ENCODE peak calls at places on chromosomes 7 and 10, in six cellular contexts. One of them, this sample, is unnamed.

GRCh38 chr7:121832347-121832746 is 40.6 kb upstream of the PTPRZ1 start:
- DNase-seq in IMR-90: no peak
- DNase-seq in fibroblast of mammary gland: no peak
- DNase-seq in NB4: no peak
- DNase-seq in mesothelial cell of epicardium: no peak
- DNase-seq in endothelial cell: no peak
- DNase-seq in this sample: no peak

GRCh38 chr10:84270708-84271107 is 25.9 kb downstream of the RGR start:
- DNase-seq in fibroblast of mammary gland: no peak
- DNase-seq in IMR-90: no peak
- DNase-seq in endothelial cell: no peak
- DNase-seq in NB4: no peak
- DNase-seq in mesothelial cell of epicardium: no peak
- DNase-seq in this sample: no peak

GRCh38 chr7:50953303-50953702 is 170.6 kb upstream of the GRB10 start:
- DNase-seq in fibroblast of mammary gland: peak
- DNase-seq in endothelial cell: no peak
- DNase-seq in mesothelial cell of epicardium: no peak
- DNase-seq in NB4: no peak
- DNase-seq in IMR-90: no peak
- DNase-seq in this sample: no peak

GRCh38 chr7:87574630-87575029 is 26.1 kb downstream of the ABCB1 start:
- DNase-seq in endothelial cell: no peak
- DNase-seq in mesothelial cell of epicardium: no peak
- DNase-seq in NB4: peak
- DNase-seq in IMR-90: peak
- DNase-seq in fibroblast of mammary gland: peak
- DNase-seq in this sample: no peak

GRCh38 chr10:101658910-101659309 is 36.1 kb downstream of the FBXW4 start:
- DNase-seq in IMR-90: no peak
- DNase-seq in endothelial cell: no peak
- DNase-seq in fibroblast of mammary gland: no peak
- DNase-seq in mesothelial cell of epicardium: no peak
- DNase-seq in NB4: no peak
- DNase-seq in this sample: no peak

GRCh38 chr10:613217-613616 is 76.3 kb downstream of the DIP2C start:
- DNase-seq in NB4: no peak
- DNase-seq in mesothelial cell of epicardium: no peak
- DNase-seq in endothelial cell: no peak
- DNase-seq in fibroblast of mammary gland: no peak
- DNase-seq in IMR-90: no peak
- DNase-seq in this sample: no peak

GRCh38 chr7:134891262-134892001 is 94.9 kb upstream of the AGBL3 start:
- DNase-seq in mesothelial cell of epicardium: peak
- DNase-seq in IMR-90: peak
- DNase-seq in fibroblast of mammary gland: peak
- DNase-seq in endothelial cell: peak
- DNase-seq in NB4: no peak
- DNase-seq in this sample: no peak

GRCh38 chr10:79610601-79611191 is at the start of gene SFTPA1:
- DNase-seq in endothelial cell: no peak
- DNase-seq in fibroblast of mammary gland: no peak
- DNase-seq in IMR-90: no peak
- DNase-seq in mesothelial cell of epicardium: no peak
- DNase-seq in NB4: peak
- DNase-seq in this sample: no peak

GRCh38 chr10:16520900-16521299 is 779 bp downstream of the C1QL3 start:
- DNase-seq in NB4: no peak
- DNase-seq in IMR-90: peak
- DNase-seq in mesothelial cell of epicardium: no peak
- DNase-seq in fibroblast of mammary gland: peak
- DNase-seq in endothelial cell: peak
- DNase-seq in this sample: no peak
- TF ChIP-seq CTCF in NB4: no peak
- TF ChIP-seq CTCF in IMR-90: peak
- TF ChIP-seq CTCF in mesothelial cell of epicardium: no peak
- TF ChIP-seq CTCF in fibroblast of mammary gland: peak
- TF ChIP-seq CTCF in endothelial cell: no peak
- TF ChIP-seq CTCF in this sample: no peak

DNA sequence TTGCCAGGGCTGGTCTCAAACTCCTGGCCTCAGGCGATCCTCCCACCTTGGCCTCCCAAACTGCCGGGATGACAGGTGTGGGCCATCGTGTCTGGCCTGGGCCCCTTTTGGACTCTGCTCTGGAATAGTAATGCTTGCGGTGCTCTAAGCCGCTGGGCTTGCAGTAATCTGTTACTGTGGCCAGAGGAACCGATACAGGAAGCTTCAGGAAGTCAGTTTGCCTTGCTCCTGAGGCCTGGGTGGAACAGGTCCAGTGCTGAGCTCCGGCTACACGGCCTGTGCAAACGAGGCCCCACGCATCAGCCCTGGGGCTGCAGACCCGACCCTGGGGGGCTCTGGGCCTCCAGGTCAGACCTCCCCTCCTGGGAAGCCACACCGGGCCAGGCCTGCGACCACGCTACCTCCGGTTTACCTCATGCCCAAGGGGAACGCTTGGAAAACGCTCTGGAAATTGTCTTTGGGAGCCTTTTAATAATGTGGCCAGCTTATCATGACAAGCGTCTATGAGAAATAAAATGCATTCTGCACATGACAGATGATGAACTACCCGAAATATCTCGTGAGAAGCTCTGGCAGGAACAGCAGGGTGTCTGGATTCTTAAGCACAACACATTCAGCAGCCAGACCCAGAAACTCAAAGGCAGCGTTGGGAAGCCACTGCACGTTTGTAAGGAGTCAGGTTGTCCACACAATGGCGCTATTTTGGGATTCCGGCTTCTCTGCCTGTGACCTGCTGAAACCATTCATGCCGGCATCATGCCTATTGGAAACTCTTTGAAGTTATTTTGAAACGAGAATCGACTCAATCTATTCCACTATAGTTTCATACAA is 10.1 kb upstream of the ADAP1 start:
- DNase-seq in fibroblast of mammary gland: peak
- DNase-seq in NB4: no peak
- DNase-seq in endothelial cell: no peak
- DNase-seq in IMR-90: peak
- DNase-seq in mesothelial cell of epicardium: no peak
- DNase-seq in this sample: peak
- TF ChIP-seq CTCF in fibroblast of mammary gland: peak
- TF ChIP-seq CTCF in NB4: no peak
- TF ChIP-seq CTCF in endothelial cell: no peak
- TF ChIP-seq CTCF in IMR-90: no peak
- TF ChIP-seq CTCF in mesothelial cell of epicardium: no peak
- TF ChIP-seq CTCF in this sample: peak

GRCh38 chr7:25321424-25321823 is 93.1 kb upstream of the NPVF start:
- DNase-seq in NB4: no peak
- DNase-seq in mesothelial cell of epicardium: no peak
- DNase-seq in IMR-90: no peak
- DNase-seq in endothelial cell: no peak
- DNase-seq in fibroblast of mammary gland: no peak
- DNase-seq in this sample: no peak

GRCh38 chr7:25319707-25320106 is 91.4 kb upstream of the NPVF start:
- DNase-seq in mesothelial cell of epicardium: no peak
- DNase-seq in fibroblast of mammary gland: no peak
- DNase-seq in IMR-90: no peak
- DNase-seq in NB4: no peak
- DNase-seq in endothelial cell: no peak
- DNase-seq in this sample: no peak

GRCh38 chr7:25314729-25315267 is 86.5 kb upstream of the NPVF start:
- DNase-seq in IMR-90: no peak
- DNase-seq in endothelial cell: no peak
- DNase-seq in mesothelial cell of epicardium: no peak
- DNase-seq in fibroblast of mammary gland: no peak
- DNase-seq in NB4: no peak
- DNase-seq in this sample: no peak

GRCh38 chr7:25316366-25316765 is 88.1 kb upstream of the NPVF start:
- DNase-seq in endothelial cell: no peak
- DNase-seq in fibroblast of mammary gland: no peak
- DNase-seq in NB4: no peak
- DNase-seq in mesothelial cell of epicardium: no peak
- DNase-seq in IMR-90: no peak
- DNase-seq in this sample: no peak

GRCh38 chr7:25318077-25318476 is 89.8 kb upstream of the NPVF start:
- DNase-seq in endothelial cell: no peak
- DNase-seq in NB4: no peak
- DNase-seq in fibroblast of mammary gland: no peak
- DNase-seq in mesothelial cell of epicardium: no peak
- DNase-seq in IMR-90: no peak
- DNase-seq in this sample: no peak
- TF ChIP-seq CTCF in endothelial cell: no peak
- TF ChIP-seq CTCF in NB4: peak
- TF ChIP-seq CTCF in fibroblast of mammary gland: no peak
- TF ChIP-seq CTCF in mesothelial cell of epicardium: no peak
- TF ChIP-seq CTCF in IMR-90: no peak
- TF ChIP-seq CTCF in this sample: no peak

GRCh38 chr10:71083457-71083975 is 128.9 kb upstream of the UNC5B start:
- DNase-seq in NB4: no peak
- DNase-seq in mesothelial cell of epicardium: no peak
- DNase-seq in endothelial cell: no peak
- DNase-seq in IMR-90: no peak
- DNase-seq in fibroblast of mammary gland: no peak
- DNase-seq in this sample: no peak
- TF ChIP-seq CTCF in NB4: no peak
- TF ChIP-seq CTCF in mesothelial cell of epicardium: no peak
- TF ChIP-seq CTCF in endothelial cell: no peak
- TF ChIP-seq CTCF in IMR-90: no peak
- TF ChIP-seq CTCF in fibroblast of mammary gland: no peak
- TF ChIP-seq CTCF in this sample: no peak

GRCh38 chr7:39468841-39469240 is 97.4 kb upstream of the YAE1 start:
- DNase-seq in endothelial cell: no peak
- DNase-seq in IMR-90: no peak
- DNase-seq in fibroblast of mammary gland: no peak
- DNase-seq in NB4: no peak
- DNase-seq in mesothelial cell of epicardium: no peak
- DNase-seq in this sample: no peak

GRCh38 chr7:39463252-39463651 is 103.0 kb upstream of the YAE1 start:
- DNase-seq in endothelial cell: no peak
- DNase-seq in fibroblast of mammary gland: no peak
- DNase-seq in NB4: no peak
- DNase-seq in IMR-90: no peak
- DNase-seq in mesothelial cell of epicardium: no peak
- DNase-seq in this sample: no peak

GRCh38 chr7:39464350-39465054 is 101.7 kb upstream of the YAE1 start:
- DNase-seq in IMR-90: no peak
- DNase-seq in mesothelial cell of epicardium: no peak
- DNase-seq in NB4: no peak
- DNase-seq in endothelial cell: no peak
- DNase-seq in fibroblast of mammary gland: no peak
- DNase-seq in this sample: no peak

GRCh38 chr7:39461263-39461662 is 104.9 kb upstream of the YAE1 start:
- DNase-seq in fibroblast of mammary gland: no peak
- DNase-seq in mesothelial cell of epicardium: no peak
- DNase-seq in NB4: no peak
- DNase-seq in IMR-90: no peak
- DNase-seq in endothelial cell: no peak
- DNase-seq in this sample: no peak

GRCh38 chr7:39465055-39465929 is 100.9 kb upstream of the YAE1 start:
- DNase-seq in mesothelial cell of epicardium: no peak
- DNase-seq in IMR-90: peak
- DNase-seq in fibroblast of mammary gland: peak
- DNase-seq in NB4: peak
- DNase-seq in endothelial cell: peak
- DNase-seq in this sample: no peak
- TF ChIP-seq CTCF in mesothelial cell of epicardium: peak
- TF ChIP-seq CTCF in IMR-90: peak
- TF ChIP-seq CTCF in fibroblast of mammary gland: peak
- TF ChIP-seq CTCF in NB4: peak
- TF ChIP-seq CTCF in endothelial cell: peak
- TF ChIP-seq CTCF in this sample: peak

DNA sequence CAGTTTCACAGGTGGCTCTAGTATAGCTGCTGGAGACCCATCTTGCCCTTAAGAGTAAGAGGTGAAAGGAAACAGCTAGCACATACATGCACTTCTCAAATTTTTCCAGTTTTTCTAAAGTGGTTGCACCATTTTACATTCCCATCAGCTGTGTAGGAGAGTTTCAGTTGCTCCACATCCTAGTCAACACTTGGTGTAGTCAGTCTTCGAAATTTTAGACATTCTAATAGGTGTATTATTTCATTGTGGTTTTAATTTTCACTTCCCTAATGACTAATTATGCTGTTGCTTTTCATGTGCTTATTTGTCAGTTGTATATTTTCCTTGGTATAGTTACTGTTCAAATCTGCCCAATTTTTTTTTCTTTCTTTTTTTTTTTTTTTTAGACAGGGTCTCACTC is 9.5 kb upstream of the HACD1 start:
- DNase-seq in fibroblast of mammary gland: no peak
- DNase-seq in IMR-90: no peak
- DNase-seq in NB4: no peak
- DNase-seq in mesothelial cell of epicardium: no peak
- DNase-seq in endothelial cell: no peak
- DNase-seq in this sample: no peak
- TF ChIP-seq CTCF in fibroblast of mammary gland: no peak
- TF ChIP-seq CTCF in IMR-90: no peak
- TF ChIP-seq CTCF in NB4: no peak
- TF ChIP-seq CTCF in mesothelial cell of epicardium: no peak
- TF ChIP-seq CTCF in endothelial cell: no peak
- TF ChIP-seq CTCF in this sample: no peak

GRCh38 chr7:117071597-117071996 is 118.3 kb downstream of the ST7 start:
- DNase-seq in endothelial cell: no peak
- DNase-seq in mesothelial cell of epicardium: no peak
- DNase-seq in NB4: no peak
- DNase-seq in IMR-90: no peak
- DNase-seq in fibroblast of mammary gland: no peak
- DNase-seq in this sample: no peak

GRCh38 chr7:117075934-117076333 is 122.6 kb downstream of the ST7 start:
- DNase-seq in mesothelial cell of epicardium: no peak
- DNase-seq in IMR-90: no peak
- DNase-seq in NB4: no peak
- DNase-seq in fibroblast of mammary gland: no peak
- DNase-seq in endothelial cell: no peak
- DNase-seq in this sample: no peak

GRCh38 chr7:117076426-117076943 is 123.2 kb downstream of the ST7 start:
- DNase-seq in IMR-90: no peak
- DNase-seq in NB4: no peak
- DNase-seq in fibroblast of mammary gland: no peak
- DNase-seq in endothelial cell: no peak
- DNase-seq in mesothelial cell of epicardium: no peak
- DNase-seq in this sample: no peak

GRCh38 chr7:117072620-117073118 is 119.4 kb downstream of the ST7 start:
- DNase-seq in mesothelial cell of epicardium: no peak
- DNase-seq in IMR-90: peak
- DNase-seq in NB4: peak
- DNase-seq in endothelial cell: no peak
- DNase-seq in fibroblast of mammary gland: peak
- DNase-seq in this sample: peak

GRCh38 chr7:117074378-117074777 is 121.1 kb downstream of the ST7 start:
- DNase-seq in fibroblast of mammary gland: no peak
- DNase-seq in endothelial cell: no peak
- DNase-seq in IMR-90: no peak
- DNase-seq in mesothelial cell of epicardium: no peak
- DNase-seq in NB4: no peak
- DNase-seq in this sample: no peak
- TF ChIP-seq CTCF in fibroblast of mammary gland: no peak
- TF ChIP-seq CTCF in endothelial cell: no peak
- TF ChIP-seq CTCF in IMR-90: no peak
- TF ChIP-seq CTCF in mesothelial cell of epicardium: no peak
- TF ChIP-seq CTCF in NB4: no peak
- TF ChIP-seq CTCF in this sample: no peak

GRCh38 chr7:127654404-127655392 is 2.7 kb downstream of the SND1 start:
- DNase-seq in fibroblast of mammary gland: peak
- DNase-seq in NB4: peak
- DNase-seq in IMR-90: no peak
- DNase-seq in mesothelial cell of epicardium: no peak
- DNase-seq in endothelial cell: no peak
- DNase-seq in this sample: no peak
- TF ChIP-seq CTCF in fibroblast of mammary gland: no peak
- TF ChIP-seq CTCF in NB4: no peak
- TF ChIP-seq CTCF in IMR-90: no peak
- TF ChIP-seq CTCF in mesothelial cell of epicardium: no peak
- TF ChIP-seq CTCF in endothelial cell: no peak
- TF ChIP-seq CTCF in this sample: no peak